ENCODE peak calls at places on chromosomes 3 and 15, in five cellular contexts. One of them, this sample, is unnamed.

GRCh38 chr15:78223396-78224023 is 10.9 kb downstream of the ACSBG1 start:
- DNase-seq in PC-3: no peak
- DNase-seq in cardiac muscle cell: peak; percentile 51
- DNase-seq in A549: no peak
- DNase-seq in lung: no peak
- DNase-seq in this sample: no peak

GRCh38 chr15:89837134-89837829 is 22.6 kb upstream of the ANPEP start:
- DNase-seq in PC-3: peak; percentile 34
- DNase-seq in cardiac muscle cell: no peak
- DNase-seq in A549: no peak
- DNase-seq in lung: no peak
- DNase-seq in this sample: no peak

GRCh38 chr15:63510548-63510940 is 6.2 kb downstream of the USP3 start:
- DNase-seq in PC-3: no peak
- DNase-seq in cardiac muscle cell: no peak
- DNase-seq in A549: no peak
- DNase-seq in lung: no peak
- DNase-seq in this sample: no peak

GRCh38 chr3:50324351-50325144 is 2.0 kb upstream of the HYAL2 start:
- DNase-seq in PC-3: peak; percentile 80
- DNase-seq in cardiac muscle cell: peak; percentile 74
- DNase-seq in A549: peak; percentile 73
- DNase-seq in lung: no peak
- DNase-seq in this sample: no peak

GRCh38 chr3:35737934-35738706 is 98.8 kb downstream of the ARPP21 start:
- DNase-seq in PC-3: no peak
- DNase-seq in cardiac muscle cell: no peak
- DNase-seq in A549: no peak
- DNase-seq in lung: no peak
- DNase-seq in this sample: no peak

GRCh38 chr3:109114746-109115145 is 3.2 kb downstream of the MORC1 start:
- DNase-seq in PC-3: no peak
- DNase-seq in cardiac muscle cell: no peak
- DNase-seq in A549: no peak
- DNase-seq in lung: no peak
- DNase-seq in this sample: no peak

GRCh38 chr3:38528457-38528856 is 32.3 kb downstream of the EXOG start:
- DNase-seq in PC-3: peak; percentile 19
- DNase-seq in cardiac muscle cell: peak; percentile 46
- DNase-seq in A549: peak; percentile 44
- DNase-seq in lung: no peak
- DNase-seq in this sample: no peak

GRCh38 chr15:58258501-58259274 is 120.5 kb downstream of the AQP9 start:
- DNase-seq in PC-3: no peak
- DNase-seq in cardiac muscle cell: no peak
- DNase-seq in A549: no peak
- DNase-seq in lung: no peak
- DNase-seq in this sample: no peak

GRCh38 chr15:88833196-88833595 is 30.0 kb downstream of the ACAN start:
- DNase-seq in PC-3: no peak
- DNase-seq in cardiac muscle cell: peak; percentile 21
- DNase-seq in A549: no peak
- DNase-seq in lung: no peak
- DNase-seq in this sample: no peak

GRCh38 chr3:121482651-121483050 is 63.1 kb downstream of the POLQ start:
- DNase-seq in PC-3: peak; percentile 82
- DNase-seq in cardiac muscle cell: no peak
- DNase-seq in A549: peak; percentile 34
- DNase-seq in lung: no peak
- DNase-seq in this sample: no peak

GRCh38 chr3:10546887-10547286 is 41.5 kb upstream of the ATP2B2 start:
- DNase-seq in PC-3: no peak
- DNase-seq in cardiac muscle cell: no peak
- DNase-seq in A549: no peak
- DNase-seq in lung: no peak
- DNase-seq in this sample: no peak

GRCh38 chr3:31670136-31670535 is 137.4 kb downstream of the STT3B start:
- DNase-seq in PC-3: no peak
- DNase-seq in cardiac muscle cell: no peak
- DNase-seq in A549: no peak
- DNase-seq in lung: no peak
- DNase-seq in this sample: no peak

GRCh38 chr3:33919312-33919711 is 120.9 kb downstream of the PDCD6IP start:
- DNase-seq in PC-3: no peak
- DNase-seq in cardiac muscle cell: no peak
- DNase-seq in A549: no peak
- DNase-seq in lung: no peak
- DNase-seq in this sample: no peak

GRCh38 chr3:136110481-136110880 is 85.7 kb downstream of the MSL2 start:
- DNase-seq in PC-3: no peak
- DNase-seq in cardiac muscle cell: no peak
- DNase-seq in A549: no peak
- DNase-seq in lung: no peak
- DNase-seq in this sample: no peak

GRCh38 chr3:153601422-153601853 is 439.4 kb downstream of the RAP2B start:
- DNase-seq in PC-3: peak; percentile 45
- DNase-seq in cardiac muscle cell: no peak
- DNase-seq in A549: no peak
- DNase-seq in lung: no peak
- DNase-seq in this sample: no peak

GRCh38 chr3:50270422-50270831 is 1.5 kb downstream of the SEMA3B start:
- DNase-seq in PC-3: no peak
- DNase-seq in cardiac muscle cell: no peak
- DNase-seq in A549: no peak
- DNase-seq in lung: no peak
- DNase-seq in this sample: no peak

GRCh38 chr15:56913670-56914069 is 4.8 kb upstream of the TCF12 start:
- DNase-seq in PC-3: no peak
- DNase-seq in cardiac muscle cell: no peak
- DNase-seq in A549: no peak
- DNase-seq in lung: no peak
- DNase-seq in this sample: no peak

GRCh38 chr15:75785771-75786563 is 57.3 kb upstream of the UBE2Q2 start:
- DNase-seq in PC-3: no peak
- DNase-seq in cardiac muscle cell: peak; percentile 78
- DNase-seq in A549: peak; percentile 13
- DNase-seq in lung: no peak
- DNase-seq in this sample: no peak

GRCh38 chr3:60746043-60746638 is 505.1 kb downstream of the FHIT start:
- DNase-seq in PC-3: no peak
- DNase-seq in cardiac muscle cell: no peak
- DNase-seq in A549: no peak
- DNase-seq in lung: no peak
- DNase-seq in this sample: no peak

GRCh38 chr3:129207347-129207947 is 23.8 kb upstream of the CNBP start:
- DNase-seq in PC-3: no peak
- DNase-seq in cardiac muscle cell: no peak
- DNase-seq in A549: no peak
- DNase-seq in lung: no peak
- DNase-seq in this sample: no peak

GRCh38 chr15:68277131-68277604 is 377 bp upstream of the FEM1B start:
- DNase-seq in PC-3: no peak
- DNase-seq in cardiac muscle cell: peak; percentile 56
- DNase-seq in A549: no peak
- DNase-seq in lung: peak; percentile 50
- DNase-seq in this sample: no peak

GRCh38 chr3:4987374-4988296 is 8.4 kb downstream of the BHLHE40 start:
- DNase-seq in PC-3: no peak
- DNase-seq in cardiac muscle cell: no peak
- DNase-seq in A549: no peak
- DNase-seq in lung: no peak
- DNase-seq in this sample: no peak

GRCh38 chr3:16400143-16400935 is 113.2 kb downstream of the RFTN1 start:
- DNase-seq in PC-3: no peak
- DNase-seq in cardiac muscle cell: peak; percentile 18
- DNase-seq in A549: no peak
- DNase-seq in lung: no peak
- DNase-seq in this sample: no peak

GRCh38 chr3:171038342-171038741 is 11.8 kb upstream of the SLC2A2 start:
- DNase-seq in PC-3: no peak
- DNase-seq in cardiac muscle cell: peak; percentile 42
- DNase-seq in A549: no peak
- DNase-seq in lung: no peak
- DNase-seq in this sample: no peak

GRCh38 chr3:1696654-1697275 is 401.9 kb upstream of the CNTN4 start:
- DNase-seq in PC-3: no peak
- DNase-seq in cardiac muscle cell: no peak
- DNase-seq in A549: no peak
- DNase-seq in lung: no peak
- DNase-seq in this sample: no peak

GRCh38 chr3:171218069-171218468 is 191.5 kb upstream of the SLC2A2 start:
- DNase-seq in PC-3: no peak
- DNase-seq in cardiac muscle cell: no peak
- DNase-seq in A549: no peak
- DNase-seq in lung: no peak
- DNase-seq in this sample: no peak

GRCh38 chr3:143139786-143140185 is 20.2 kb downstream of the CHST2 start:
- DNase-seq in PC-3: peak; percentile 72
- DNase-seq in cardiac muscle cell: no peak
- DNase-seq in A549: peak; percentile 49
- DNase-seq in lung: no peak
- DNase-seq in this sample: no peak

GRCh38 chr3:29353807-29354206 is 72.9 kb downstream of the RBMS3 start:
- DNase-seq in PC-3: no peak
- DNase-seq in cardiac muscle cell: no peak
- DNase-seq in A549: no peak
- DNase-seq in lung: no peak
- DNase-seq in this sample: no peak
- H3K4me3 ChIP-seq in PC-3: no peak overlapping the region
- H3K4me3 ChIP-seq in cardiac muscle cell: no peak overlapping the region
- H3K4me3 ChIP-seq in A549: no peak overlapping the region
- H3K4me3 ChIP-seq in lung: no peak overlapping the region
- H3K4me3 ChIP-seq in this sample: no peak overlapping the region

GRCh38 chr3:42769477-42770131 is 3.4 kb downstream of the CCDC13 start:
- DNase-seq in PC-3: no peak
- DNase-seq in cardiac muscle cell: no peak
- DNase-seq in A549: no peak
- DNase-seq in lung: no peak
- DNase-seq in this sample: no peak

GRCh38 chr3:42778644-42779043 is 5.6 kb upstream of the CCDC13 start:
- DNase-seq in PC-3: peak; percentile 47
- DNase-seq in cardiac muscle cell: no peak
- DNase-seq in A549: no peak
- DNase-seq in lung: no peak
- DNase-seq in this sample: no peak

GRCh38 chr3:42771271-42771670 is 1.8 kb downstream of the CCDC13 start:
- DNase-seq in PC-3: no peak
- DNase-seq in cardiac muscle cell: no peak
- DNase-seq in A549: no peak
- DNase-seq in lung: no peak
- DNase-seq in this sample: no peak

GRCh38 chr3:42772670-42773408 is at the start of gene CCDC13:
- DNase-seq in PC-3: no peak
- DNase-seq in cardiac muscle cell: peak; percentile 96
- DNase-seq in A549: peak; percentile 70
- DNase-seq in lung: peak; percentile 96
- DNase-seq in this sample: peak; percentile 92

DNA sequence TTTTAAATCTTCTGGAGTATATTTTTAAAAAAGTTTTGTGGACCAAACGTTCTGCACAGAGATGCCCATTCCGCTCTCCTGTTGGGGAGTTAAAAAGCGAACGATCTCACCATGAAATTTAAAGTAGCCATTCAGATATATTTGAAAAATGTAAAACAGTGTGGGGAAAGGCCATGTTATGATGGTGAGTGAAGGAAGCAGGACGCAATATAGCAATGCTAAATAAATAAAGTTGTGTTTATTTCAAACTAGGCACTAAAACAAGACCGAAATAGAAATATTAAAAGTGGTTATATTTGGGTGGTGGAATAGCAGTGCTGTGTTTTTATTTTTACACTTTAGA is 327 bp upstream of the CCDC13 start:
- DNase-seq in PC-3: no peak
- DNase-seq in cardiac muscle cell: no peak
- DNase-seq in A549: no peak
- DNase-seq in lung: no peak
- DNase-seq in this sample: no peak
- H3K4me3 ChIP-seq in PC-3: no peak overlapping the region
- H3K4me3 ChIP-seq in cardiac muscle cell: peak overlapping the region; percentile 39
- H3K4me3 ChIP-seq in A549: peak overlapping the region; percentile 29
- H3K4me3 ChIP-seq in lung: no peak overlapping the region
- H3K4me3 ChIP-seq in this sample: peak overlapping the region; percentile 70

DNA sequence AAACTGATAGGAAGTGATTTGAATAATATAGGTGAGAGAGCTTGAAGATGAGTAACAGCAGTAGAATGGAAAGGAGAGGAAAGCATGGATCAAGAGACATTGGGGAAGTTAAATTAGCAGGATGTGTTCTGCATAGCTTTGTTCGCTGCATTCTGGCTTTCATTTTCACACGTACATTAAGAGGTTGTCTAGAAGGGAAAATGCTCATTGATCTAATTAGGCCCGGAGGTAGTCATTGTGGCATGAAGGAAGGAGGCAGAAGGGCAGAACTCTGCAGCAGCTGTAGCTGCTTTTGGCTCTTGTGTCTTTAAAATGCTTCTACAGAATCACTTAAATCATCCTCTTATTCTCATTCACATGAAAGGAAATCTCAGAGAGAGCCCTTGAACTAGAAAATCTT is 40.3 kb downstream of the KCNAB1 start:
- DNase-seq in PC-3: no peak
- DNase-seq in cardiac muscle cell: no peak
- DNase-seq in A549: no peak
- DNase-seq in lung: no peak
- DNase-seq in this sample: no peak
- H3K4me3 ChIP-seq in PC-3: no peak overlapping the region
- H3K4me3 ChIP-seq in cardiac muscle cell: no peak overlapping the region
- H3K4me3 ChIP-seq in A549: no peak overlapping the region
- H3K4me3 ChIP-seq in lung: no peak overlapping the region
- H3K4me3 ChIP-seq in this sample: no peak overlapping the region

DNA sequence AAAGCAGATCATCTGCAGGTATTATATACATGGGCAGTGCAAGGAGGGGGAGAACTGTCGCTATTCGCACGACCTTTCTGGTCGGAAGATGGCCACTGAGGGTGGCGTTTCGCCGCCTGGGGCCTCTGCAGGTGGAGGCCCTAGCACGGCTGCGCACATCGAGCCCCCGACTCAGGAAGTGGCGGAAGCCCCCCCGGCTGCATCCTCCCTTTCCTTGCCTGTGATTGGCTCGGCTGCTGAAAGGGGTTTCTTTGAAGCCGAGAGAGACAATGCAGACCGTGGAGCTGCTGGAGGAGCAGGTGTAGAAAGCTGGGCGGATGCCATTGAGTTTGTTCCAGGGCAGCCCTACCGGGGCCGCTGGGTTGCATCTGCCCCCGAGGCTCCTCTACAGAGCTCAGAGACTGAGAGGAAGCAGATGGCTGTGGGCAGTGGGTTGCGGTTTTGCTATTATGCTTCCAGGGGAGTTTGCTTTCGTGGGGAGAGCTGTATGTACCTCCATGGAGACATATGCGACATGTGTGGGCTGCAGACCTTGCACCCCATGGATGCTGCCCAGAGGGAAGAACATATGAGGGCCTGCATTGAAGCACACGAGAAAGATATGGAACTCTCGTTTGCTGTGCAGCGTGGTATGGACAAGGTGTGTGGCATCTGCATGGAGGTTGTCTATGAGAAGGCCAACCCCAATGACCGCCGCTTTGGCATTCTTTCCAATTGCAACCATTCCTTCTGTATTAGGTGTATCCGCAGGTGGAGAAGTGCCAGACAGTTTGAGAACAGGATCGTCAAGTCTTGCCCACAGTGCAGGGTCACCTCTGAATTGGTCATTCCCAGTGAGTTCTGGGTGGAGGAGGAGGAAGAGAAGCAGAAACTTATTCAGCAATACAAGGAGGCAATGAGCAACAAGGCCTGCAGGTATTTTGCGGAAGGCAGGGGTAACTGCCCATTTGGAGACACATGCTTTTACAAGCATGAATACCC is 886 bp downstream of the MKRN3 start:
- DNase-seq in PC-3: peak; percentile 68
- DNase-seq in cardiac muscle cell: no peak
- DNase-seq in A549: peak; percentile 35
- DNase-seq in lung: no peak
- DNase-seq in this sample: no peak
- H3K4me3 ChIP-seq in PC-3: peak overlapping the region; percentile 5
- H3K4me3 ChIP-seq in cardiac muscle cell: no peak overlapping the region
- H3K4me3 ChIP-seq in A549: peak overlapping the region; percentile 64
- H3K4me3 ChIP-seq in lung: peak overlapping the region; percentile 2
- H3K4me3 ChIP-seq in this sample: no peak overlapping the region